ENCODE peak calls at places on chromosomes 7 and 10, in seven cellular contexts. P is GM12892, Z is K562, H is HepG2, E is H1, R is SK-N-SH, B is GM12878. J is an unnamed sample.

GRCh38 chr7:41046778-41047177 is 656.1 kb downstream of the INHBA start:
- DNase-seq in Z (no peak), E (no peak), H (no peak), R (no peak), P (no peak), B (no peak), J (no peak)

GRCh38 chr10:121007264-121007663 is 156.1 kb downstream of the WDR11 start:
- DNase-seq in Z (no peak), R (no peak), E (no peak), B (no peak), P (no peak), H (no peak), J (no peak)

GRCh38 chr10:70433581-70434280 is 7.8 kb downstream of the NODAL start:
- DNase-seq in B (no peak), E (no peak), H (no peak), Z (no peak), R (no peak), P (no peak), J (no peak)

GRCh38 chr10:99551158-99551557 is 18.4 kb downstream of the NKX2-3 start:
- DNase-seq in R (peak), H (no peak), Z (no peak), B (no peak), E (no peak), P (no peak), J (no peak)

GRCh38 chr7:48074231-48074654 is 14.8 kb upstream of the UPP1 start:
- DNase-seq in E (no peak), H (no peak), Z (no peak), R (no peak), P (no peak), B (no peak), J (no peak)

GRCh38 chr10:132599712-132600111 is 62.1 kb downstream of the INPP5A start:
- DNase-seq in Z (no peak), H (no peak), R (no peak), E (no peak), P (no peak), B (no peak), J (no peak)

GRCh38 chr7:102933763-102934162 is 21.0 kb downstream of the LRRC17 start:
- DNase-seq in R (peak), P (no peak), B (no peak), Z (no peak), H (no peak), E (peak), J (no peak)

GRCh38 chr7:54664235-54665228 is 94.5 kb downstream of the SEC61G start:
- DNase-seq in R (peak), Z (peak), H (peak), P (peak), E (peak), B (no peak), J (peak)

GRCh38 chr7:26618458-26618857 is 245.9 kb downstream of the SKAP2 start:
- DNase-seq in R (no peak), E (no peak), Z (no peak), H (peak), P (no peak), B (no peak), J (no peak)

GRCh38 chr10:91766676-91767075 is 31.6 kb upstream of the TNKS2 start:
- DNase-seq in Z (no peak), B (no peak), R (no peak), E (no peak), H (no peak), P (no peak), J (no peak)

GRCh38 chr10:87656431-87657072 is 3.1 kb upstream of the PAPSS2 start:
- DNase-seq in P (peak), Z (peak), E (no peak), R (peak), H (peak), B (no peak), J (no peak)

GRCh38 chr10:59362184-59362966 is at the start of gene FAM13C:
- DNase-seq in R (peak), B (no peak), Z (no peak), P (no peak), E (peak), H (peak), J (no peak)

GRCh38 chr10:112461029-112461887 is 14.2 kb downstream of the VTI1A start:
- DNase-seq in Z (no peak), E (no peak), P (no peak), R (no peak), B (no peak), H (no peak), J (no peak)

GRCh38 chr10:58517481-58518355 is 5.0 kb downstream of the BICC1 start:
- DNase-seq in P (no peak), R (no peak), E (no peak), H (no peak), B (no peak), Z (no peak), J (no peak)

GRCh38 chr7:7808626-7809025 is 90.2 kb upstream of the RPA3 start:
- DNase-seq in B (no peak), R (no peak), H (no peak), Z (no peak), P (no peak), E (no peak), J (no peak)

GRCh38 chr7:142776206-142776844 is 5.6 kb downstream of the PRSS2 start:
- DNase-seq in P (no peak), Z (no peak), R (no peak), E (no peak), B (no peak), H (no peak), J (no peak)

GRCh38 chr7:44057849-44058758 is 7.3 kb downstream of the PGAM2 start:
- DNase-seq in P (no peak), H (no peak), B (no peak), E (no peak), Z (no peak), R (no peak), J (no peak)

GRCh38 chr10:71660313-71660712 is 59.3 kb downstream of the C10orf105 start:
- DNase-seq in Z (no peak), E (no peak), R (no peak), B (no peak), H (no peak), P (no peak), J (no peak)

GRCh38 chr7:157854066-157854891 is 517.5 kb downstream of the DNAJB6 start:
- DNase-seq in R (no peak), H (peak), B (no peak), P (no peak), E (no peak), Z (no peak), J (no peak)

GRCh38 chr10:104332243-104333036 is 5.8 kb downstream of the ITPRIP start:
- DNase-seq in Z (peak), B (no peak), H (no peak), P (no peak), R (no peak), E (no peak), J (no peak)

GRCh38 chr10:114876602-114877300 is 55.2 kb downstream of the FHIP2A start:
- DNase-seq in B (peak), R (peak), E (peak), P (peak), H (peak), Z (peak), J (peak)

GRCh38 chr7:155918720-155919399 is 106.6 kb upstream of the SHH start:
- DNase-seq in R (no peak), H (peak), B (no peak), E (no peak), Z (no peak), P (no peak), J (no peak)

GRCh38 chr7:37448057-37448636 is 517 bp downstream of the ELMO1 start:
- DNase-seq in R (peak), B (no peak), P (peak), E (no peak), H (no peak), Z (no peak), J (peak)

GRCh38 chr7:24970676-24971075 is 9.3 kb downstream of the OSBPL3 start:
- DNase-seq in H (no peak), R (no peak), E (no peak), P (no peak), B (no peak), Z (peak), J (no peak)

GRCh38 chr10:29637537-29637936 is 2.8 kb upstream of the SVIL start:
- DNase-seq in E (no peak), B (no peak), R (no peak), H (no peak), Z (no peak), P (no peak), J (no peak)

GRCh38 chr10:114388275-114388674 is 16.0 kb downstream of the AFAP1L2 start:
- DNase-seq in Z (no peak), E (no peak), P (no peak), R (no peak), H (no peak), B (peak), J (peak)

DNA sequence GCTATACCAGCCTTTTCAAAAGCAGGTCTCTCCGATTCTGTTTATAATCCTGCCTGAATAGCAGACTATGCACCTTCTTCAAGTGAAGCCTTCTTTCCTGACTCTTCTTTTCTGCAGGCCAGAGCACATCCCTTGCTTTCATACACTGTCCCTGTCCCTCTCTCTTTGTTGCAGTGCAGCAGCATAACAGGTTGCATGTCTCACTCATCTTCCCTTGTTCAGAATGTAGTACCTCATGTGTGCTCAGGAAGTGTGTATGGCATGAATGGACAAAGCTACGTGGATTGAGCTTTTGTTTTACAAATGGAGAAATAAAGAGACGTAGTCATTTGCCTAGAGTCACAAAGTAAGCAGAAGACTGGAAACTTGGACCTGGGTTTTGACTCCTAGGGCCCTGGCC is 67.9 kb downstream of the PTPRZ1 start:
- DNase-seq in B (no peak), Z (no peak), E (no peak), P (no peak), R (no peak), H (no peak), J (no peak)
- TF ChIP-seq TAF1 in B (no peak), Z (no peak), E (no peak), P (no peak), R (no peak), H (no peak), J (no peak)

GRCh38 chr7:111853231-111853990 is 291.1 kb upstream of the IMMP2L start:
- DNase-seq in E (no peak), B (no peak), H (no peak), Z (no peak), R (no peak), P (no peak), J (no peak)

GRCh38 chr7:111852081-111852480 is 289.8 kb upstream of the IMMP2L start:
- DNase-seq in E (no peak), R (no peak), B (no peak), H (no peak), Z (no peak), P (no peak), J (no peak)

GRCh38 chr7:111858331-111858730 is 296.0 kb upstream of the IMMP2L start:
- DNase-seq in B (no peak), E (no peak), Z (no peak), H (no peak), R (no peak), P (no peak), J (no peak)

GRCh38 chr7:111855161-111855841 is 293.0 kb upstream of the IMMP2L start:
- DNase-seq in B (peak), E (no peak), R (peak), Z (peak), H (peak), P (no peak), J (peak)

DNA sequence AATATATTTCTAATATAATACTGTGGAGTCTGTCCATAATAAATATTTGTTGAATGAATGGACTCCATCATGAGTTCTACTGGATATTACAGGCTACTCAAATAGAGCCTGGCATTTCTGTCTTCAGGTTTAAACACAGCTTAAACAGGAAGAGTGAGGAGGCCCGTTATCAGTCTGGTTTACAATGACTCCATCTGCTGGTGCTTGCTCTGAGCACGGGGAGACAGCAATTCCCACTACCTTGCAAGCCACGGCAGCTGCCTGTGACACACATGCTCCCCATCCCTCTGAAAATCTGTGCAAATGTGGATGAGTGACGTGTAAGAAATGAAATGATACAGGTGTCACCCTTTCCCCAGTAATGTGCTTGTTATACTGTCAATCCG is 293.5 kb upstream of the IMMP2L start:
- DNase-seq in H (no peak), B (no peak), Z (no peak), E (no peak), P (no peak), R (peak), J (no peak)
- TF ChIP-seq TAF1 in H (no peak), B (no peak), Z (no peak), E (no peak), P (no peak), R (no peak), J (no peak)

DNA sequence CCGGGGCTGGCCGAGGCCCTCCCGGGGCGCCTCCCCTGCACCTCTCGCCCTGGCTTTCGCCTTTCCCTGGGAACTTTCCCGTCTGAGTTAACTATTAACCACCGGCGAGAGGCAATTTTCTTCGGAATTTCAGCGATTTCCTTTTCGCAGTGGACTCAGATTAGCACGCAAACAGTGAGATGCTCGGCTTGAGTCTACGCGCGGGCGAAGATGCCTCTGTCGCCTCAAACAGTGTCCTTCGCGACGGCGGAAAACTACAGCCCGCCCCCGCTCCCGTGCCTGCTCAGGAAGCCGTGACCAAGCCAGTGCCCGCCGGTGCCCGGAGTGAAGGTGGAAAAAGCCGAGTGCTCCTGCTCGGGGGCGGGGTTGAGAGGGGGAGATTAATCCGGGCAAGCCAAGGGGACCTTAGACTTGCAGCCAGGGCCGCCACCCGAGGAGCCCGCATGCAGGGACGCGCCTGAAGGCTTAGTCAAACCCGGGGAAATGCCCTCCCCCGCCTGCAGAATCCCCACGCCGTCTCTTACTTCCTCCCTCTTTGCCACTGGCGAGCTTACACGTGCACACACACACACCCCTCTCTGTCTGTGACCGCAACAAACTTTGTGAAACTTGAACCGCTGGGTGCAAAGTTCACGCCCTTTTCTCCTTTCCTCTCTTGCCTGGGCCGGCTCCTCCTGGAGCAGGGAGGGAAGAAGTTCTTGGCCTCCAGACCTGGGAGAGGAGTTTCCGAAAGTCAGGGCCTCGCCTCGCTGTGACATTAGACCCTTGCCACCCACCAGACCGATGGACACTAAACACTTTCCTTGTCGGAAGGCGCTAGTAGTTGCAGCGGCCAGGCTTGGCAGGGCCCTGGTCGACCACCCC is 14.4 kb upstream of the PAX2 start:
- DNase-seq in E (no peak), P (peak), Z (no peak), B (peak), R (peak), H (peak), J (no peak)
- TF ChIP-seq TAF1 in E (no peak), P (no peak), Z (no peak), B (no peak), R (no peak), H (no peak), J (no peak)

DNA sequence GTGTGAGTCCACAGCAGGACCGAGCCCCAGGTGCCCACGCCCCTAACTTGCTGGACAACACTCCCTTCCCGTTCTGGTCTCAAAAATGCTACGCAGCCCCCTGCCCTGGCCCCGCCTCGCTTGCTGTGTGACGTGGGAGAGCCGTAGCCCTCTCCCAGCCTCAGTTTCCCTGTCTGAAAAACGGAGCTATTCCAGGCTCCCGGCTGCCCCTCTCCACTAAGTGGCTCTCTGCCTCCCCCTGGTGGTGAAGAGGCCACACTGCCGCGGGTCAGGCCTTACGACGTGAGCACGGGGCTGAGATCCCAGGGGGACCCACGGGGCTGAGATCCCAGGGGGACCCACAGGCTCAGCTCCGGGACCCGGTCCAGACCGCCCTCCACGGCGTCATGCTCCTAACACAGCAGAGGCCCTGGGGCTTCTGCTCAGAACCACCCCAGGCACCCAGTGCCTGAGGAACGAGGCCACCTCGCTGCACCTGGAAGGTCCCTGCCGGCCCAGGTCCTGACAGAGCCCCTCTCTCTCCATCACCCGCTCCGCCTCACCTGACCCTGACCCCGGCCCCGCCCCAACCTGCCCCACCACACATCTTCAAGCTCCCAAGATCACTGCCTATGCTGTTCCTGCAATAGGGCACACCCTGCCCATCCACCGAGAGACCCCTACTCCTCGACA is 26.7 kb downstream of the MICALL2 start:
- DNase-seq in Z (peak), R (peak), P (peak), E (no peak), B (no peak), H (peak), J (peak)
- TF ChIP-seq TAF1 in Z (no peak), R (no peak), P (no peak), E (no peak), B (no peak), H (no peak), J (no peak)